ENCODE peak calls at places on chromosomes 16 and 17, in six cellular contexts. X is vagina, N is BJ, K is cardiac fibroblast, D is right atrium auricular region, Z is neural progenitor cell. M is an unnamed sample.
A peak's percentile ranks its signal among the peaks of the same experiment; 100 is the strongest.

GRCh38 chr17:9050801-9051401 is 29.6 kb downstream of the NTN1 start:
- DNase-seq in K (no peak), Z (peak; percentile 74), N (no peak), D (peak; percentile 56), X (no peak), M (peak; percentile 11)

GRCh38 chr17:69913241-69914015 is 161.6 kb upstream of the KCNJ16 start:
- DNase-seq in K (no peak), D (no peak), N (no peak), X (no peak), Z (no peak), M (no peak)

GRCh38 chr17:7579001-7579838 is at the start of gene CD68:
- DNase-seq in X (no peak), D (peak; percentile 93), Z (no peak), K (peak; percentile 92), N (peak; percentile 76), M (peak; percentile 90)

GRCh38 chr17:58783380-58783779 is 27.7 kb downstream of the PPM1E start:
- DNase-seq in K (peak; percentile 14), N (no peak), D (no peak), X (no peak), Z (no peak), M (peak; percentile 52)

GRCh38 chr16:53465606-53466290 is 31.5 kb downstream of the RBL2 start:
- DNase-seq in X (no peak), D (no peak), K (peak; percentile 86), N (no peak), Z (no peak), M (peak; percentile 77)

GRCh38 chr16:86984286-86984685 is 332.9 kb downstream of the C16orf95 start:
- DNase-seq in K (no peak), N (no peak), X (no peak), Z (no peak), D (no peak), M (no peak)

GRCh38 chr17:7097940-7098339 is 16.7 kb downstream of the ASGR2 start:
- DNase-seq in K (no peak), D (no peak), Z (no peak), N (no peak), X (no peak), M (no peak)

GRCh38 chr16:9053006-9053601 is 38.3 kb upstream of the HAPSTR1 start:
- DNase-seq in N (no peak), X (no peak), Z (peak; percentile 95), K (peak; percentile 83), D (peak; percentile 72), M (peak; percentile 81)

GRCh38 chr17:550776-551175 is 163.9 kb downstream of the VPS53 start:
- DNase-seq in Z (no peak), X (no peak), K (no peak), N (no peak), D (no peak), M (peak; percentile 53)

GRCh38 chr17:57619061-57619937 is 125.8 kb downstream of the CCDC182 start:
- DNase-seq in D (no peak), Z (no peak), K (peak; percentile 17), X (no peak), N (no peak), M (no peak)

GRCh38 chr16:12455287-12455798 is 348.3 kb downstream of the CPPED1 start:
- DNase-seq in D (no peak), K (peak; percentile 66), N (no peak), X (no peak), Z (peak; percentile 85), M (no peak)

GRCh38 chr16:31569360-31569717 is 41.6 kb downstream of the AHSP start:
- DNase-seq in N (no peak), X (no peak), Z (peak; percentile 34), K (no peak), D (no peak), M (no peak)

GRCh38 chr17:50620237-50620636 is 14.4 kb upstream of the ABCC3 start:
- DNase-seq in X (no peak), K (no peak), N (no peak), D (no peak), Z (no peak), M (no peak)

GRCh38 chr16:58732545-58733247 is 1.4 kb downstream of the GOT2 start:
- DNase-seq in N (no peak), X (no peak), K (peak; percentile 36), Z (no peak), D (no peak), M (no peak)

GRCh38 chr16:88634994-88635670 is 3.2 kb upstream of the IL17C start:
- DNase-seq in K (no peak), D (no peak), X (no peak), N (no peak), Z (no peak), M (no peak)

GRCh38 chr16:31298958-31299357 is 39.2 kb downstream of the ITGAM start:
- DNase-seq in N (no peak), K (peak; percentile 1), Z (no peak), X (no peak), D (no peak), M (no peak)

GRCh38 chr17:17778308-17779014 is 58.3 kb downstream of the SREBF1 start:
- DNase-seq in X (no peak), K (peak; percentile 95), N (no peak), D (no peak), Z (no peak), M (no peak)

GRCh38 chr17:7552621-7553051 is 3.8 kb downstream of the TNFSF12 start:
- DNase-seq in X (no peak), D (no peak), Z (no peak), K (no peak), N (no peak), M (no peak)

GRCh38 chr17:60862482-60862881 is 184.8 kb downstream of the BCAS3 start:
- DNase-seq in K (no peak), X (no peak), N (no peak), Z (no peak), D (no peak), M (no peak)

GRCh38 chr17:59027750-59028149 is 78.9 kb downstream of the TRIM37 start:
- DNase-seq in Z (no peak), K (no peak), N (no peak), X (no peak), D (no peak), M (no peak)

GRCh38 chr16:88503374-88503770 is 50.3 kb downstream of the ZFPM1 start:
- DNase-seq in K (peak; percentile 9), X (no peak), N (no peak), D (no peak), Z (no peak), M (no peak)

GRCh38 chr16:76278976-76279375 is 1.8 kb downstream of the CNTNAP4 start:
- DNase-seq in X (no peak), K (peak; percentile 77), D (no peak), Z (peak; percentile 55), N (no peak), M (no peak)

GRCh38 chr17:70119961-70120360 is 44.9 kb downstream of the KCNJ16 start:
- DNase-seq in Z (no peak), X (no peak), N (no peak), D (no peak), K (no peak), M (no peak)

GRCh38 chr16:10957771-10958486 is 13.6 kb downstream of the CLEC16A start:
- DNase-seq in D (no peak), N (no peak), Z (no peak), K (no peak), X (no peak), M (no peak)

GRCh38 chr17:59154335-59154720 is 658 bp downstream of the SKA2 start:
- DNase-seq in Z (peak; percentile 75), D (peak; percentile 62), K (peak; percentile 52), X (no peak), N (no peak), M (no peak)

GRCh38 chr16:11797957-11798299 is 870 bp upstream of the ZC3H7A start:
- DNase-seq in X (no peak), D (no peak), K (no peak), Z (no peak), N (no peak), M (no peak)

GRCh38 chr16:89023621-89024511 is 46.9 kb upstream of the CBFA2T3 start:
- DNase-seq in D (no peak), N (no peak), X (no peak), Z (no peak), K (no peak), M (no peak)

GRCh38 chr17:58728831-58729230 is 26.8 kb upstream of the PPM1E start:
- DNase-seq in K (no peak), D (no peak), N (no peak), X (no peak), Z (no peak), M (no peak)

GRCh38 chr17:41687828-41688640 is 651 bp upstream of the EIF1 start:
- DNase-seq in K (peak; percentile 53), Z (no peak), N (no peak), X (no peak), D (no peak), M (no peak)

GRCh38 chr17:66580178-66580577 is 254.7 kb upstream of the CACNG5 start:
- DNase-seq in D (no peak), X (no peak), N (no peak), K (peak; percentile 65), Z (peak; percentile 67), M (peak; percentile 90)

GRCh38 chr16:74936902-74937560 is 47.9 kb downstream of the WDR59 start:
- DNase-seq in N (peak; percentile 45), K (peak; percentile 72), X (no peak), Z (no peak), D (no peak), M (no peak)

GRCh38 chr17:63496177-63496576 is 19.3 kb downstream of the ACE start:
- DNase-seq in K (no peak), Z (no peak), D (no peak), X (no peak), N (no peak), M (no peak)
- H3K4me3 ChIP-seq in K (no peak overlapping the region), Z (no peak overlapping the region), D (no peak overlapping the region), X (no peak overlapping the region), N (no peak overlapping the region), M (no peak overlapping the region)

DNA sequence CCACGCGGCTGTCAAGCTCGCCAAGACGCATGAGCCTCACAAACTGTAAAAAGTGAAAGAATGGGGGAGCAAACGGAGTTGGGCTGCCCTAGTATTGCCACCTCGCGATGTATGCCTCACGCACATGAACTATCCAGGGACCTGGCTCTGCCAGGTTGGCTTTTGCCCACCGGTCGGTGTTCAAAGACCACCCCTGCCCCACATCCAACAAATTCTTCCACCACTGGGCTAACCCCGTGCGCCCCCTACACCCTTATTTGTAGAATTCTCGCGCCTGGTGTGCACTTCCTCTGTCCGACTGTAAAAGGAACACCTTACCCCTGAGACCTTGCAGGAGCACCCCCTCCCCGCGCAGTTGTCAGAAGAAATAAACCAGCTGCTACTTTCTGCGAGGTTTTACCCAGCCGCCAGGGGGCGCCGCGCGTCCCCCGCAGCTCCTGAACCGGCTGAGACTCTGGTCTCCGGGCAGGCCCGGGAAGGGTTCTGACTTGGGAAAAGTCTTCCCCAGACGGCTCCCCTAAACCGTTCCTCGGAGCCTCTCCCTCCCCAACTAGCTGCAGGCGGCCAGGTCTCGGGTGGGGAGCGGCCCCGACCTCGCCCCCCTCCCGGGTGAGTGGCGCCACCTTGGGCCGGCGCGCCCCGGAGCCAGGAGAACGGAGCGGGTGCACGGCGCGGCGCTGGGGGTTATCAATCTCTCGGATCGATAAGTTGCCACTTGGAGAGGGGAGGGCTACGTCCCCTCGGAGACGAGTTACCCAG is 1.7 kb upstream of the ZNF423 start:
- DNase-seq in X (no peak), N (no peak), Z (peak; percentile 85), D (no peak), K (peak; percentile 77), M (no peak)
- TF ChIP-seq CTCF in X (peak; percentile 81), N (peak; percentile 82), Z (peak; percentile 97), D (peak; percentile 84), K (peak; percentile 95), M (peak; percentile 81)

GRCh38 chr17:65121916-65122821 is 15.0 kb upstream of the RGS9 start:
- DNase-seq in Z (no peak), X (no peak), D (no peak), N (no peak), K (no peak), M (no peak)
- H3K4me3 ChIP-seq in Z (peak overlapping the region; percentile 80), X (peak overlapping the region; percentile 65), D (peak overlapping the region; percentile 74), N (peak overlapping the region; percentile 51), K (peak overlapping the region; percentile 61), M (peak overlapping the region; percentile 78)

GRCh38 chr17:45296833-45297124 is 20.0 kb downstream of the MAP3K14 start:
- DNase-seq in D (no peak), Z (no peak), N (no peak), K (no peak), X (no peak), M (no peak)
- TF ChIP-seq CTCF in D (no peak), Z (no peak), N (no peak), K (no peak), X (no peak), M (no peak)